ENCODE peak calls at places on chromosomes 3 and 15, in nine cellular contexts. N is tibial artery, W is body of pancreas, M is IMR-90, T is cardiac muscle cell, O is kidney, U is ovary, L is pancreas, E is adrenal gland. P is an unnamed sample.

GRCh38 chr15:73985101-73985873 is 6.8 kb downstream of the STOML1 start:
- DNase-seq in N (no peak), W (no peak), U (no peak), L (no peak), E (no peak), T (no peak), O (peak), M (peak), P (no peak)

GRCh38 chr3:18007980-18008379 is 265.5 kb upstream of the TBC1D5 start:
- DNase-seq in U (no peak), W (no peak), E (no peak), M (no peak), O (no peak), L (no peak), N (no peak), T (no peak), P (no peak)

GRCh38 chr3:158354713-158355112 is 216.3 kb upstream of the MLF1 start:
- DNase-seq in W (no peak), M (no peak), N (no peak), T (no peak), O (no peak), U (no peak), E (no peak), L (no peak), P (no peak)

GRCh38 chr3:18440053-18440768 is 15.1 kb upstream of the SATB1 start:
- DNase-seq in O (no peak), M (peak), L (no peak), N (no peak), U (no peak), E (no peak), T (no peak), W (no peak), P (no peak)

GRCh38 chr3:117628896-117629295 is 919.3 kb downstream of the TUSC7 start:
- DNase-seq in E (no peak), T (no peak), N (no peak), U (no peak), O (no peak), L (no peak), M (peak), W (peak), P (peak)

GRCh38 chr3:47841786-47842349 is 38.9 kb downstream of the DHX30 start:
- DNase-seq in U (no peak), M (no peak), W (no peak), L (no peak), O (peak), E (no peak), N (no peak), T (no peak), P (no peak)

GRCh38 chr3:111072016-111072891 is 638 bp downstream of the NECTIN3 start:
- DNase-seq in W (peak), N (peak), E (peak), M (peak), O (peak), T (peak), L (peak), U (peak), P (no peak)

GRCh38 chr3:31531465-31531991 is 1.2 kb upstream of the STT3B start:
- DNase-seq in U (no peak), M (peak), N (no peak), L (no peak), O (no peak), T (peak), E (no peak), W (no peak), P (no peak)

GRCh38 chr3:38580450-38581382 is 68.8 kb downstream of the SCN5A start:
- DNase-seq in M (no peak), U (no peak), W (no peak), T (peak), E (no peak), N (peak), O (no peak), L (no peak), P (no peak)

GRCh38 chr15:66941231-66941711 is 124.1 kb upstream of the SMAD3 start:
- DNase-seq in N (peak), L (no peak), E (peak), U (no peak), O (no peak), T (no peak), W (no peak), M (no peak), P (no peak)

GRCh38 chr3:62662680-62663079 is 212.5 kb downstream of the CADPS start:
- DNase-seq in W (no peak), M (no peak), T (no peak), L (no peak), U (no peak), O (no peak), E (no peak), N (no peak), P (no peak)

GRCh38 chr3:133937756-133938601 is 42.3 kb upstream of the RAB6B start:
- DNase-seq in E (no peak), M (peak), L (no peak), T (no peak), O (no peak), U (peak), N (peak), W (no peak), P (no peak)

GRCh38 chr3:264394-265156 is 68.0 kb downstream of the CHL1 start:
- DNase-seq in U (no peak), W (peak), N (no peak), M (peak), T (no peak), L (no peak), O (no peak), E (no peak), P (no peak)

GRCh38 chr3:55292360-55292759 is 194.7 kb downstream of the WNT5A start:
- DNase-seq in U (no peak), T (no peak), N (no peak), M (no peak), L (no peak), E (no peak), O (no peak), W (no peak), P (no peak)

DNA sequence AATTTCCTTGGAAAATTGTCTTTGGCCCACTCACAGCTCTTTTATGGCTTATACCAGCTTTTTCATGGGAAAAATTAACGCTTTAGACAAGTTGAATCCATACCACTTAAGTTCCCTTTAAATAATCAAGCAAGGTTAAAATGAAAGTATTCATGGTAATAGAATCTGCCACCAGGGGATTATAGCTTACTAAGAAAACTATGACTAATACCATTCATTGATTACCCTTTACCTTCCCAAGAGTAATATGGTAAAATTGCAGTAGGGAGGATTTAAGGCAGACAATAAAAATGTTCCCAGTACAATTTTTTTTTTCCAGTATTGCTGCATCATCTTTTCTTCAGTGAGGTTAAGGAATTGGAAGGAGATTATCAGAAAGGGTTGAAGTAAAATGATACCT is 641.1 kb upstream of the NAALADL2 start:
- DNase-seq in N (no peak), O (no peak), L (no peak), W (no peak), T (no peak), U (no peak), M (peak), E (no peak), P (no peak)
- TF ChIP-seq CTCF in N (no peak), O (no peak), L (no peak), W (no peak), T (no peak), U (no peak), M (peak), E (no peak), P (no peak)

GRCh38 chr3:22245122-22245521 is 494.1 kb upstream of the ZNF385D start:
- DNase-seq in E (peak), U (no peak), L (no peak), N (no peak), O (no peak), M (peak), T (no peak), W (peak), P (no peak)

GRCh38 chr3:22236490-22237271 is 485.7 kb upstream of the ZNF385D start:
- DNase-seq in U (no peak), T (no peak), M (no peak), L (no peak), O (no peak), N (no peak), E (no peak), W (no peak), P (no peak)

GRCh38 chr3:22245817-22246583 is 495.0 kb upstream of the ZNF385D start:
- DNase-seq in T (no peak), E (no peak), M (no peak), L (no peak), O (no peak), W (no peak), U (no peak), N (no peak), P (no peak)

DNA sequence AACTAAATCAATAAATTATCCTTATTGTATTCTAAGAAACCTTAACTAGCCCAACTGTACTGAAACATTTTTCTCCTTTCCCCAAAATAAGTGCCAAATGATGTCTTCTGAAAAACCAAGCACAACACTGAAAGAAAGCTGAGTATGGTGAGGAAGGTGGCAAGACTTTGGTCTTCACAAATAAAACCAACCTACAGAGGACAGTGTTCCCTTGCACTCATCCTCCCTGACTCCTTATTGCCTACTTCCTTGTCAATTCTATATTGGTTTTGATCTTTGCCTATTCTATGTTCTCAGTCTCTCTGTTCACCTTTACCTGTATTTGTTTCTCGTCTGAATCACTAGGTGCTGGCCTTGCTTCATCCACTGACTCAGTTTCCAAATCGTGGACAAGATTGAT is 490.1 kb upstream of the ZNF385D start:
- DNase-seq in N (no peak), O (no peak), W (no peak), L (no peak), U (no peak), M (no peak), T (no peak), E (no peak), P (no peak)
- H3K27ac ChIP-seq in N (no peak), O (no peak), W (no peak), L (no peak), U (no peak), M (no peak), T (no peak), E (no peak), P (no peak)

GRCh38 chr15:59185725-59186124 is 20.9 kb upstream of the LDHAL6B start:
- DNase-seq in T (no peak), M (no peak), U (no peak), W (no peak), N (no peak), E (no peak), O (no peak), L (no peak), P (no peak)
- TF ChIP-seq CTCF in T (no peak), M (peak), U (no peak), W (no peak), N (no peak), E (no peak), O (no peak), L (no peak), P (no peak)

GRCh38 chr15:40258544-40258943 is 19.7 kb downstream of the PAK6 start:
- DNase-seq in T (no peak), U (no peak), N (no peak), L (no peak), O (peak), E (no peak), W (no peak), M (no peak), P (no peak)
- H3K27ac ChIP-seq in T (no peak), U (no peak), N (no peak), L (no peak), O (no peak), E (peak), W (no peak), M (no peak), P (no peak)

GRCh38 chr3:46271910-46272309 is 29.6 kb downstream of the CCR3 start:
- DNase-seq in L (no peak), M (no peak), U (no peak), O (no peak), W (no peak), N (no peak), E (no peak), T (no peak), P (no peak)

GRCh38 chr3:46271209-46271608 is 28.9 kb downstream of the CCR3 start:
- DNase-seq in E (no peak), W (no peak), L (no peak), N (no peak), O (no peak), U (no peak), T (no peak), M (no peak), P (no peak)

GRCh38 chr3:46266598-46266997 is 24.3 kb downstream of the CCR3 start:
- DNase-seq in M (no peak), W (no peak), O (no peak), L (no peak), T (no peak), U (no peak), E (no peak), N (no peak), P (no peak)

GRCh38 chr3:46270474-46270873 is 28.2 kb downstream of the CCR3 start:
- DNase-seq in E (no peak), M (no peak), O (no peak), N (no peak), L (no peak), W (no peak), T (no peak), U (no peak), P (no peak)

GRCh38 chr3:46269556-46269955 is 27.3 kb downstream of the CCR3 start:
- DNase-seq in U (no peak), L (no peak), N (no peak), M (no peak), T (no peak), E (no peak), O (no peak), W (no peak), P (no peak)
- TF ChIP-seq CTCF in U (no peak), L (no peak), N (no peak), M (no peak), T (no peak), E (no peak), O (no peak), W (no peak), P (no peak)

GRCh38 chr3:71725279-71725991 is at the start of gene EIF4E3:
- DNase-seq in N (no peak), U (peak), T (peak), W (peak), E (peak), O (peak), L (peak), M (peak), P (no peak)
- H3K27ac ChIP-seq in N (peak), U (peak), T (peak), W (peak), E (peak), O (peak), L (peak), M (no peak), P (peak)

GRCh38 chr3:181564222-181564621 is 147.5 kb upstream of the SOX2 start:
- DNase-seq in W (no peak), L (no peak), T (no peak), M (no peak), N (no peak), U (no peak), O (no peak), E (no peak), P (no peak)
- TF ChIP-seq CTCF in W (no peak), L (no peak), T (no peak), M (no peak), N (no peak), U (no peak), O (no peak), E (no peak), P (no peak)

GRCh38 chr3:188271226-188271894 is 117.4 kb downstream of the LPP start:
- DNase-seq in T (no peak), E (no peak), U (no peak), N (no peak), O (no peak), L (no peak), W (no peak), M (no peak), P (no peak)

GRCh38 chr3:188272481-188273372 is 118.8 kb downstream of the LPP start:
- DNase-seq in O (no peak), N (no peak), T (no peak), L (no peak), M (peak), W (no peak), E (no peak), U (no peak), P (no peak)

GRCh38 chr3:188276366-188276765 is 122.4 kb downstream of the LPP start:
- DNase-seq in N (no peak), W (no peak), M (no peak), L (no peak), O (no peak), T (no peak), E (no peak), U (no peak), P (no peak)

GRCh38 chr3:188270423-188270972 is 116.5 kb downstream of the LPP start:
- DNase-seq in E (peak), N (no peak), T (peak), M (peak), O (no peak), W (peak), L (no peak), U (no peak), P (no peak)

GRCh38 chr3:188274249-188274915 is 120.4 kb downstream of the LPP start:
- DNase-seq in T (peak), L (no peak), W (no peak), U (no peak), N (no peak), O (no peak), E (no peak), M (peak), P (no peak)
- H3K27ac ChIP-seq in T (peak), L (no peak), W (no peak), U (no peak), N (peak), O (peak), E (peak), M (peak), P (no peak)

GRCh38 chr3:5731100-5731499 is 543.6 kb downstream of the EDEM1 start:
- DNase-seq in O (no peak), E (no peak), N (no peak), M (no peak), L (no peak), U (no peak), T (no peak), W (no peak), P (no peak)
- TF ChIP-seq CTCF in O (peak), E (no peak), N (peak), M (no peak), L (no peak), U (no peak), T (no peak), W (peak), P (no peak)